ENCODE peak calls at places on chromosome 20, in five cellular contexts. One of them, this sample, is unnamed.

GRCh38 chr20:33474963-33475362 is 14.9 kb upstream of the CBFA2T2 start:
- DNase-seq in body of pancreas: no peak
- DNase-seq in mesendoderm: no peak
- DNase-seq in choroid plexus epithelial cell: no peak
- DNase-seq in tibial nerve: no peak
- DNase-seq in this sample: no peak

GRCh38 chr20:33791959-33792597 is 19.1 kb upstream of the CHMP4B start:
- DNase-seq in body of pancreas: peak
- DNase-seq in mesendoderm: peak
- DNase-seq in choroid plexus epithelial cell: peak
- DNase-seq in tibial nerve: no peak
- DNase-seq in this sample: peak

GRCh38 chr20:62120990-62121775 is 1.1 kb upstream of the LSM14B start:
- DNase-seq in body of pancreas: peak
- DNase-seq in mesendoderm: no peak
- DNase-seq in choroid plexus epithelial cell: peak
- DNase-seq in tibial nerve: no peak
- DNase-seq in this sample: no peak

GRCh38 chr20:25083141-25083772 is 1.3 kb upstream of the VSX1 start:
- DNase-seq in body of pancreas: no peak
- DNase-seq in mesendoderm: no peak
- DNase-seq in choroid plexus epithelial cell: no peak
- DNase-seq in tibial nerve: no peak
- DNase-seq in this sample: no peak

GRCh38 chr20:4925842-4926530 is 75.3 kb downstream of the SLC23A2 start:
- DNase-seq in body of pancreas: peak
- DNase-seq in mesendoderm: no peak
- DNase-seq in choroid plexus epithelial cell: peak
- DNase-seq in tibial nerve: peak
- DNase-seq in this sample: no peak

GRCh38 chr20:51767018-51767866 is 948 bp downstream of the ATP9A start:
- DNase-seq in body of pancreas: peak
- DNase-seq in mesendoderm: peak
- DNase-seq in choroid plexus epithelial cell: no peak
- DNase-seq in tibial nerve: peak
- DNase-seq in this sample: peak

GRCh38 chr20:53294804-53295203 is 298.8 kb downstream of the ZNF217 start:
- DNase-seq in body of pancreas: no peak
- DNase-seq in mesendoderm: no peak
- DNase-seq in choroid plexus epithelial cell: no peak
- DNase-seq in tibial nerve: no peak
- DNase-seq in this sample: no peak

GRCh38 chr20:64065973-64066341 is 3.0 kb downstream of the TCEA2 start:
- DNase-seq in body of pancreas: no peak
- DNase-seq in mesendoderm: peak
- DNase-seq in choroid plexus epithelial cell: peak
- DNase-seq in tibial nerve: no peak
- DNase-seq in this sample: no peak

GRCh38 chr20:32480361-32481199 is 104.6 kb downstream of the NOL4L start:
- DNase-seq in body of pancreas: no peak
- DNase-seq in mesendoderm: no peak
- DNase-seq in choroid plexus epithelial cell: peak
- DNase-seq in tibial nerve: no peak
- DNase-seq in this sample: no peak

GRCh38 chr20:52515877-52516276 is 324.3 kb upstream of the ZFP64 start:
- DNase-seq in body of pancreas: no peak
- DNase-seq in mesendoderm: no peak
- DNase-seq in choroid plexus epithelial cell: no peak
- DNase-seq in tibial nerve: no peak
- DNase-seq in this sample: no peak

GRCh38 chr20:53878262-53879047 is 191.9 kb downstream of the BCAS1 start:
- DNase-seq in body of pancreas: no peak
- DNase-seq in mesendoderm: no peak
- DNase-seq in choroid plexus epithelial cell: no peak
- DNase-seq in tibial nerve: no peak
- DNase-seq in this sample: no peak

GRCh38 chr20:13009682-13010406 is 1.1 kb downstream of the SPTLC3 start:
- DNase-seq in body of pancreas: peak
- DNase-seq in mesendoderm: no peak
- DNase-seq in choroid plexus epithelial cell: peak
- DNase-seq in tibial nerve: no peak
- DNase-seq in this sample: peak

GRCh38 chr20:33875055-33875454 is 63.9 kb downstream of the CHMP4B start:
- DNase-seq in body of pancreas: no peak
- DNase-seq in mesendoderm: no peak
- DNase-seq in choroid plexus epithelial cell: no peak
- DNase-seq in tibial nerve: no peak
- DNase-seq in this sample: no peak

GRCh38 chr20:32088759-32089158 is 20.8 kb upstream of the TM9SF4 start:
- DNase-seq in body of pancreas: no peak
- DNase-seq in mesendoderm: no peak
- DNase-seq in choroid plexus epithelial cell: no peak
- DNase-seq in tibial nerve: no peak
- DNase-seq in this sample: no peak

GRCh38 chr20:37651932-37652331 is 41.9 kb upstream of the CTNNBL1 start:
- DNase-seq in body of pancreas: peak
- DNase-seq in mesendoderm: peak
- DNase-seq in choroid plexus epithelial cell: peak
- DNase-seq in tibial nerve: no peak
- DNase-seq in this sample: peak

GRCh38 chr20:3115190-3116107 is 30.9 kb upstream of the AVP start:
- DNase-seq in body of pancreas: peak
- DNase-seq in mesendoderm: peak
- DNase-seq in choroid plexus epithelial cell: peak
- DNase-seq in tibial nerve: no peak
- DNase-seq in this sample: no peak

GRCh38 chr20:13863244-13863643 is 78.4 kb downstream of the NDUFAF5 start:
- DNase-seq in body of pancreas: no peak
- DNase-seq in mesendoderm: no peak
- DNase-seq in choroid plexus epithelial cell: no peak
- DNase-seq in tibial nerve: no peak
- DNase-seq in this sample: no peak

GRCh38 chr20:60210779-60211617 is 252.8 kb downstream of the CDH26 start:
- DNase-seq in body of pancreas: peak
- DNase-seq in mesendoderm: peak
- DNase-seq in choroid plexus epithelial cell: peak
- DNase-seq in tibial nerve: peak
- DNase-seq in this sample: peak

GRCh38 chr20:38445402-38445801 is 10.3 kb upstream of the SNHG17 start:
- DNase-seq in body of pancreas: no peak
- DNase-seq in mesendoderm: no peak
- DNase-seq in choroid plexus epithelial cell: no peak
- DNase-seq in tibial nerve: no peak
- DNase-seq in this sample: no peak

GRCh38 chr20:10611357-10611756 is 62.4 kb downstream of the JAG1 start:
- DNase-seq in body of pancreas: peak
- DNase-seq in mesendoderm: peak
- DNase-seq in choroid plexus epithelial cell: peak
- DNase-seq in tibial nerve: no peak
- DNase-seq in this sample: no peak

GRCh38 chr20:54168961-54169862 is 4.6 kb downstream of the CYP24A1 start:
- DNase-seq in body of pancreas: no peak
- DNase-seq in mesendoderm: no peak
- DNase-seq in choroid plexus epithelial cell: no peak
- DNase-seq in tibial nerve: no peak
- DNase-seq in this sample: no peak

GRCh38 chr20:61909028-61909427 is 156.7 kb downstream of the TAF4 start:
- DNase-seq in body of pancreas: no peak
- DNase-seq in mesendoderm: no peak
- DNase-seq in choroid plexus epithelial cell: no peak
- DNase-seq in tibial nerve: no peak
- DNase-seq in this sample: no peak

GRCh38 chr20:24768977-24769675 is 179.9 kb upstream of the CST7 start:
- DNase-seq in body of pancreas: peak
- DNase-seq in mesendoderm: no peak
- DNase-seq in choroid plexus epithelial cell: no peak
- DNase-seq in tibial nerve: no peak
- DNase-seq in this sample: no peak

GRCh38 chr20:62616728-62617621 is 25.3 kb upstream of the SLCO4A1 start:
- DNase-seq in body of pancreas: peak
- DNase-seq in mesendoderm: peak
- DNase-seq in choroid plexus epithelial cell: peak
- DNase-seq in tibial nerve: no peak
- DNase-seq in this sample: peak

GRCh38 chr20:1876975-1877603 is 18.1 kb upstream of the SIRPA start:
- DNase-seq in body of pancreas: no peak
- DNase-seq in mesendoderm: no peak
- DNase-seq in choroid plexus epithelial cell: peak
- DNase-seq in tibial nerve: no peak
- DNase-seq in this sample: no peak

GRCh38 chr20:58877374-58878360 is 25.2 kb downstream of the GNAS start:
- DNase-seq in body of pancreas: no peak
- DNase-seq in mesendoderm: no peak
- DNase-seq in choroid plexus epithelial cell: no peak
- DNase-seq in tibial nerve: no peak
- DNase-seq in this sample: no peak

GRCh38 chr20:13008761-13009681 is at the start of gene SPTLC3:
- DNase-seq in body of pancreas: peak
- DNase-seq in mesendoderm: peak
- DNase-seq in choroid plexus epithelial cell: peak
- DNase-seq in tibial nerve: peak
- DNase-seq in this sample: peak

GRCh38 chr20:24995741-24996448 is 3.3 kb upstream of the APMAP start:
- DNase-seq in body of pancreas: no peak
- DNase-seq in mesendoderm: no peak
- DNase-seq in choroid plexus epithelial cell: peak
- DNase-seq in tibial nerve: no peak
- DNase-seq in this sample: no peak

GRCh38 chr20:51801220-51801991 is 915 bp downstream of the SALL4 start:
- DNase-seq in body of pancreas: no peak
- DNase-seq in mesendoderm: peak
- DNase-seq in choroid plexus epithelial cell: no peak
- DNase-seq in tibial nerve: no peak
- DNase-seq in this sample: no peak

GRCh38 chr20:29878777-29879442 is 1378.6 kb upstream of the DEFB115 start:
- DNase-seq in body of pancreas: no peak
- DNase-seq in mesendoderm: no peak
- DNase-seq in choroid plexus epithelial cell: no peak
- DNase-seq in tibial nerve: no peak
- DNase-seq in this sample: no peak

GRCh38 chr20:13821876-13822275 is 37.0 kb downstream of the NDUFAF5 start:
- DNase-seq in body of pancreas: peak
- DNase-seq in mesendoderm: no peak
- DNase-seq in choroid plexus epithelial cell: peak
- DNase-seq in tibial nerve: no peak
- DNase-seq in this sample: peak

GRCh38 chr20:4068708-4069107 is 53.4 kb upstream of the RNF24 start:
- DNase-seq in body of pancreas: no peak
- DNase-seq in mesendoderm: no peak
- DNase-seq in choroid plexus epithelial cell: peak
- DNase-seq in tibial nerve: no peak
- DNase-seq in this sample: no peak

GRCh38 chr20:30168025-30168799 is 1089.3 kb upstream of the DEFB115 start:
- DNase-seq in body of pancreas: peak
- DNase-seq in mesendoderm: no peak
- DNase-seq in choroid plexus epithelial cell: no peak
- DNase-seq in tibial nerve: no peak
- DNase-seq in this sample: no peak

GRCh38 chr20:7742479-7742878 is 197.8 kb downstream of the HAO1 start:
- DNase-seq in body of pancreas: peak
- DNase-seq in mesendoderm: no peak
- DNase-seq in choroid plexus epithelial cell: peak
- DNase-seq in tibial nerve: no peak
- DNase-seq in this sample: no peak

GRCh38 chr20:44650777-44651493 is 564 bp downstream of the ADA start:
- DNase-seq in body of pancreas: peak
- DNase-seq in mesendoderm: peak
- DNase-seq in choroid plexus epithelial cell: no peak
- DNase-seq in tibial nerve: no peak
- DNase-seq in this sample: no peak

GRCh38 chr20:50214226-50215024 is 23.8 kb downstream of the CEBPB start:
- DNase-seq in body of pancreas: no peak
- DNase-seq in mesendoderm: no peak
- DNase-seq in choroid plexus epithelial cell: no peak
- DNase-seq in tibial nerve: no peak
- DNase-seq in this sample: no peak

GRCh38 chr20:59831024-59831900 is 102.2 kb downstream of the SYCP2 start:
- DNase-seq in body of pancreas: no peak
- DNase-seq in mesendoderm: peak
- DNase-seq in choroid plexus epithelial cell: no peak
- DNase-seq in tibial nerve: no peak
- DNase-seq in this sample: peak

GRCh38 chr20:64256282-64256947 is 867 bp downstream of the PCMTD2 start:
- DNase-seq in body of pancreas: no peak
- DNase-seq in mesendoderm: no peak
- DNase-seq in choroid plexus epithelial cell: no peak
- DNase-seq in tibial nerve: no peak
- DNase-seq in this sample: no peak

GRCh38 chr20:44083220-44083933 is 103.6 kb downstream of the JPH2 start:
- DNase-seq in body of pancreas: no peak
- DNase-seq in mesendoderm: no peak
- DNase-seq in choroid plexus epithelial cell: peak
- DNase-seq in tibial nerve: no peak
- DNase-seq in this sample: no peak

This sample was measured in lung.